ENCODE peak calls at places on chromosomes 11 and 22, in ten cellular contexts. One of them, this sample, is unnamed. For H3K27me3, the result is how much of the 10 kb centered on the place peaks cover.

GRCh38 chr11:399731-400211 is 5.8 kb downstream of the PKP3 start:
- DNase-seq in colonic mucosa: no peak
- DNase-seq in left ventricle myocardium inferior: no peak
- DNase-seq in cardiac muscle cell: no peak
- DNase-seq in dorsolateral prefrontal cortex: no peak
- DNase-seq in IMR-90: no peak
- DNase-seq in K562: no peak
- DNase-seq in keratinocyte: no peak
- DNase-seq in AG04450: no peak
- DNase-seq in thoracic aorta: no peak
- DNase-seq in this sample: no peak

GRCh38 chr11:2213890-2214526 is 42.4 kb upstream of the TH start:
- DNase-seq in K562: peak
- DNase-seq in thoracic aorta: no peak
- DNase-seq in keratinocyte: no peak
- DNase-seq in AG04450: no peak
- DNase-seq in cardiac muscle cell: no peak
- DNase-seq in dorsolateral prefrontal cortex: no peak
- DNase-seq in colonic mucosa: peak
- DNase-seq in left ventricle myocardium inferior: peak
- DNase-seq in IMR-90: no peak
- DNase-seq in this sample: no peak

GRCh38 chr11:111976614-111977140 is 39.5 kb downstream of the DIXDC1 start:
- DNase-seq in colonic mucosa: no peak
- DNase-seq in thoracic aorta: peak
- DNase-seq in keratinocyte: peak
- DNase-seq in left ventricle myocardium inferior: no peak
- DNase-seq in AG04450: no peak
- DNase-seq in K562: no peak
- DNase-seq in IMR-90: no peak
- DNase-seq in dorsolateral prefrontal cortex: peak
- DNase-seq in cardiac muscle cell: peak
- DNase-seq in this sample: no peak

GRCh38 chr11:69539416-69540117 is 58.1 kb downstream of the LINC01488 start:
- DNase-seq in IMR-90: no peak
- DNase-seq in AG04450: no peak
- DNase-seq in thoracic aorta: no peak
- DNase-seq in dorsolateral prefrontal cortex: peak
- DNase-seq in keratinocyte: no peak
- DNase-seq in left ventricle myocardium inferior: peak
- DNase-seq in K562: no peak
- DNase-seq in colonic mucosa: no peak
- DNase-seq in cardiac muscle cell: no peak
- DNase-seq in this sample: no peak

GRCh38 chr11:116232364-116232801 is 540.4 kb downstream of the BUD13 start:
- DNase-seq in colonic mucosa: no peak
- DNase-seq in left ventricle myocardium inferior: no peak
- DNase-seq in cardiac muscle cell: no peak
- DNase-seq in thoracic aorta: no peak
- DNase-seq in IMR-90: no peak
- DNase-seq in dorsolateral prefrontal cortex: no peak
- DNase-seq in K562: no peak
- DNase-seq in AG04450: no peak
- DNase-seq in keratinocyte: no peak
- DNase-seq in this sample: no peak

GRCh38 chr11:46238967-46239800 is 38.3 kb upstream of the CREB3L1 start:
- DNase-seq in dorsolateral prefrontal cortex: peak
- DNase-seq in colonic mucosa: peak
- DNase-seq in K562: peak
- DNase-seq in keratinocyte: peak
- DNase-seq in AG04450: peak
- DNase-seq in cardiac muscle cell: peak
- DNase-seq in IMR-90: peak
- DNase-seq in left ventricle myocardium inferior: peak
- DNase-seq in thoracic aorta: peak
- DNase-seq in this sample: peak

GRCh38 chr11:99418927-99419707 is 398.4 kb downstream of the CNTN5 start:
- DNase-seq in dorsolateral prefrontal cortex: no peak
- DNase-seq in colonic mucosa: no peak
- DNase-seq in keratinocyte: no peak
- DNase-seq in IMR-90: no peak
- DNase-seq in K562: no peak
- DNase-seq in thoracic aorta: no peak
- DNase-seq in AG04450: no peak
- DNase-seq in left ventricle myocardium inferior: no peak
- DNase-seq in cardiac muscle cell: no peak
- DNase-seq in this sample: no peak

GRCh38 chr11:80109031-80109430 is 668.2 kb upstream of the TENM4 start:
- DNase-seq in keratinocyte: no peak
- DNase-seq in left ventricle myocardium inferior: no peak
- DNase-seq in colonic mucosa: no peak
- DNase-seq in AG04450: no peak
- DNase-seq in cardiac muscle cell: no peak
- DNase-seq in IMR-90: peak
- DNase-seq in K562: no peak
- DNase-seq in thoracic aorta: no peak
- DNase-seq in dorsolateral prefrontal cortex: no peak
- DNase-seq in this sample: no peak

GRCh38 chr11:14499178-14499559 is 442 bp downstream of the COPB1 start:
- DNase-seq in keratinocyte: no peak
- DNase-seq in AG04450: no peak
- DNase-seq in IMR-90: peak
- DNase-seq in left ventricle myocardium inferior: peak
- DNase-seq in dorsolateral prefrontal cortex: no peak
- DNase-seq in thoracic aorta: no peak
- DNase-seq in cardiac muscle cell: peak
- DNase-seq in colonic mucosa: peak
- DNase-seq in K562: peak
- DNase-seq in this sample: no peak

DNA sequence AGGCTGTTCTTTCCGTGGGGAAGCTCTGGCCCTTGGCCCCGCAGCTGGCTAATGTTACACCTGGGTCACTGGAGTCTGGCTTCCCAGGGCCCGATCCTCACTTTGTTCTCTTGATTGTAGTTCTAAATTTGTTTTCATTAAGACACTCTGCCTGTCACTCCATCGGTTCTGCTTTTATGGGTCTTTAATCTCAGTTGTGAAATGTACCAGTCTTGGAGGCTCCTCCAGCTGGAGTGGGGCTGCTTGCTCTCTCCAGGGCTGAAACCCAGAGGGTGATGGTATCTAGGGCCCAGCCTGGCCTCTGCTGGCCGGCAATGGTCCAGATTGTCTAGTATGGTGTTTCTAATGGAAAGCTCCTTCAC is 352.9 kb downstream of the TENM4 start:
- DNase-seq in AG04450: no peak
- DNase-seq in keratinocyte: no peak
- DNase-seq in cardiac muscle cell: peak
- DNase-seq in left ventricle myocardium inferior: no peak
- DNase-seq in dorsolateral prefrontal cortex: no peak
- DNase-seq in IMR-90: no peak
- DNase-seq in thoracic aorta: no peak
- DNase-seq in K562: no peak
- DNase-seq in colonic mucosa: no peak
- DNase-seq in this sample: no peak
- TF ChIP-seq CTCF in AG04450: peak
- TF ChIP-seq CTCF in keratinocyte: no peak
- TF ChIP-seq CTCF in cardiac muscle cell: peak
- TF ChIP-seq CTCF in left ventricle myocardium inferior: no peak
- TF ChIP-seq CTCF in dorsolateral prefrontal cortex: no peak
- TF ChIP-seq CTCF in IMR-90: peak
- TF ChIP-seq CTCF in thoracic aorta: no peak
- TF ChIP-seq CTCF in K562: no peak
- TF ChIP-seq CTCF in colonic mucosa: no peak
- TF ChIP-seq CTCF in this sample: no peak

DNA sequence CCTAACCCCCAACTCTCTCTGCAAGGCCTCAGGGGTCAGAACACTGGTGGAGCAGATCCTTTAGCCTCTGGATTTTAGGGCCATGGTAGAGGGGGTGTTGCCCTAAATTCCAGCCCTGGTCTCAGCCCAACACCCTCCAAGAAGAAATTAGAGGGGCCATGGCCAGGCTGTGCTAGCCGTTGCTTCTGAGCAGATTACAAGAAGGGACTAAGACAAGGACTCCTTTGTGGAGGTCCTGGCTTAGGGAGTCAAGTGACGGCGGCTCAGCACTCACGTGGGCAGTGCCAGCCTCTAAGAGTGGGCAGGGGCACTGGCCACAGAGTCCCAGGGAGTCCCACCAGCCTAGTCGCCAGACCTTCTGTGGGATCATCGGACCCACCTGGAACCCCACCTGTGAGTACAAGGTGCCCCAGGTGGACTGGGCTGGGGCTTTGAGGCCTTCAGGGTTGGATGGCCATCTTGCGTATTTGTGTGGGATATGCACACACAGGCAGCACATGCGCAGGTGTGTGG is at the start of gene BEST1:
- DNase-seq in AG04450: no peak
- DNase-seq in dorsolateral prefrontal cortex: peak
- DNase-seq in thoracic aorta: no peak
- DNase-seq in colonic mucosa: no peak
- DNase-seq in keratinocyte: no peak
- DNase-seq in cardiac muscle cell: no peak
- DNase-seq in K562: no peak
- DNase-seq in left ventricle myocardium inferior: no peak
- DNase-seq in IMR-90: no peak
- DNase-seq in this sample: no peak
- H3K27ac ChIP-seq in AG04450: peak
- H3K27ac ChIP-seq in dorsolateral prefrontal cortex: peak
- H3K27ac ChIP-seq in thoracic aorta: no peak
- H3K27ac ChIP-seq in colonic mucosa: no peak
- H3K27ac ChIP-seq in keratinocyte: no peak
- H3K27ac ChIP-seq in cardiac muscle cell: no peak
- H3K27ac ChIP-seq in K562: peak
- H3K27ac ChIP-seq in left ventricle myocardium inferior: peak
- H3K27ac ChIP-seq in IMR-90: peak
- H3K27ac ChIP-seq in this sample: no peak

GRCh38 chr11:35420371-35420770 is 1.0 kb upstream of the SLC1A2 start:
- DNase-seq in cardiac muscle cell: peak
- DNase-seq in colonic mucosa: no peak
- DNase-seq in K562: no peak
- DNase-seq in AG04450: no peak
- DNase-seq in left ventricle myocardium inferior: no peak
- DNase-seq in keratinocyte: no peak
- DNase-seq in thoracic aorta: no peak
- DNase-seq in dorsolateral prefrontal cortex: no peak
- DNase-seq in IMR-90: no peak
- DNase-seq in this sample: no peak
- H3K27me3 ChIP-seq in cardiac muscle cell: half or more
- H3K27me3 ChIP-seq in colonic mucosa: under half
- H3K27me3 ChIP-seq in K562: under half
- H3K27me3 ChIP-seq in AG04450: under half
- H3K27me3 ChIP-seq in left ventricle myocardium inferior: half or more
- H3K27me3 ChIP-seq in keratinocyte: half or more
- H3K27me3 ChIP-seq in thoracic aorta: under half
- H3K27me3 ChIP-seq in dorsolateral prefrontal cortex: under half
- H3K27me3 ChIP-seq in IMR-90: under half
- H3K27me3 ChIP-seq in this sample: half or more

DNA sequence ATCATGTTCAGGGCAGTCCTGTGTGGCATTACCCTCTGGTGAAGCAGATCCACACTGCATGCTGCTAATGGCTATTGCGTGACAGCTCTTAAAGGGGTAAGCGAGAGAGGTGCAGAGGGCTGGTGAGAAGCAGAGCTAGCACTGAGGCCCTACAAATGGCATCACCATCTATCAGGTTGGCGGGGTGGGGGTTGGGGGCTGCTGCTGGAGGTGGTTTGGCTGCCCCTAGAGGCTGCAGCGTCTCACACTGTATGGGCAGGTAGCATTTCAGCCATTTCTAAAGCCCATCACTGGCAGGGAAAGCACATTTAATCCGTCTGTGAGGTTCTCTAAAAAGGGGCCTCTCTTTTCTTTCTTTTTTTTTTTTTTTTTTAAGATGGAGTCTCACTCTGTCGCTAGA is 16.8 kb upstream of the TMA7B start:
- DNase-seq in cardiac muscle cell: peak
- DNase-seq in left ventricle myocardium inferior: no peak
- DNase-seq in K562: no peak
- DNase-seq in IMR-90: no peak
- DNase-seq in thoracic aorta: no peak
- DNase-seq in colonic mucosa: no peak
- DNase-seq in dorsolateral prefrontal cortex: no peak
- DNase-seq in AG04450: no peak
- DNase-seq in keratinocyte: no peak
- DNase-seq in this sample: no peak
- TF ChIP-seq CTCF in cardiac muscle cell: no peak
- TF ChIP-seq CTCF in left ventricle myocardium inferior: no peak
- TF ChIP-seq CTCF in K562: peak
- TF ChIP-seq CTCF in IMR-90: no peak
- TF ChIP-seq CTCF in thoracic aorta: no peak
- TF ChIP-seq CTCF in colonic mucosa: no peak
- TF ChIP-seq CTCF in dorsolateral prefrontal cortex: no peak
- TF ChIP-seq CTCF in AG04450: peak
- TF ChIP-seq CTCF in keratinocyte: peak
- TF ChIP-seq CTCF in this sample: no peak

This sample was measured in CD4-positive, alpha-beta T cell.